ENCODE peak calls at places on chromosomes 13 and 19, in six cellular contexts. W is upper lobe of left lung, U is IMR-90, V is ovary, P is heart left ventricle, G is transverse colon. J is an unnamed sample.

GRCh38 chr13:71806885-71807284 is 60.1 kb downstream of the DACH1 start:
- DNase-seq in W (no peak), U (no peak), V (no peak), P (no peak), G (no peak), J (no peak)

GRCh38 chr19:16326401-16327130 is 1.9 kb downstream of the KLF2 start:
- DNase-seq in W (peak; percentile 31), U (no peak), V (peak; percentile 62), P (peak; percentile 50), G (peak; percentile 55), J (no peak)

GRCh38 chr13:35840991-35841604 is 290.1 kb downstream of the DCLK1 start:
- DNase-seq in W (no peak), U (no peak), V (no peak), P (no peak), G (no peak), J (no peak)

GRCh38 chr19:18062043-18062442 is 24.7 kb downstream of the IL12RB1 start:
- DNase-seq in W (no peak), U (no peak), V (no peak), P (no peak), G (no peak), J (no peak)

GRCh38 chr13:20740021-20740420 is 33.7 kb downstream of the EEF1AKMT1 start:
- DNase-seq in W (no peak), U (no peak), V (no peak), P (no peak), G (no peak), J (no peak)

GRCh38 chr19:11787536-11787935 is 10.8 kb upstream of the ZNF491 start:
- DNase-seq in W (no peak), U (no peak), V (no peak), P (no peak), G (no peak), J (no peak)

GRCh38 chr19:46355234-46355990 is 8.5 kb downstream of the PPP5C start:
- DNase-seq in W (no peak), U (no peak), V (no peak), P (peak; percentile 69), G (no peak), J (no peak)

GRCh38 chr13:43411741-43412140 is 375.0 kb downstream of the ENOX1 start:
- DNase-seq in W (no peak), U (peak; percentile 23), V (peak; percentile 61), P (peak; percentile 60), G (peak; percentile 19), J (no peak)

GRCh38 chr19:47494211-47494547 is 10.2 kb upstream of the KPTN start:
- DNase-seq in W (no peak), U (no peak), V (no peak), P (no peak), G (no peak), J (no peak)

GRCh38 chr13:93847162-93847561 is 620.6 kb downstream of the GPC6 start:
- DNase-seq in W (no peak), U (peak; percentile 93), V (no peak), P (no peak), G (no peak), J (no peak)

GRCh38 chr19:21202865-21203494 is 61.1 kb downstream of the ZNF431 start:
- DNase-seq in W (peak; percentile 28), U (peak; percentile 14), V (no peak), P (no peak), G (no peak), J (no peak)

GRCh38 chr19:902093-902370 is 8.7 kb downstream of the RNU6-9 start:
- DNase-seq in W (no peak), U (no peak), V (no peak), P (no peak), G (no peak), J (no peak)

GRCh38 chr19:901216-902092 is 8.2 kb downstream of the RNU6-9 start:
- DNase-seq in W (no peak), U (no peak), V (no peak), P (no peak), G (no peak), J (no peak)

GRCh38 chr19:899363-900301 is 6.3 kb downstream of the RNU6-9 start:
- DNase-seq in W (no peak), U (no peak), V (no peak), P (no peak), G (no peak), J (no peak)

GRCh38 chr19:898663-899062 is 5.4 kb downstream of the RNU6-9 start:
- DNase-seq in W (no peak), U (no peak), V (no peak), P (no peak), G (no peak), J (no peak)

DNA sequence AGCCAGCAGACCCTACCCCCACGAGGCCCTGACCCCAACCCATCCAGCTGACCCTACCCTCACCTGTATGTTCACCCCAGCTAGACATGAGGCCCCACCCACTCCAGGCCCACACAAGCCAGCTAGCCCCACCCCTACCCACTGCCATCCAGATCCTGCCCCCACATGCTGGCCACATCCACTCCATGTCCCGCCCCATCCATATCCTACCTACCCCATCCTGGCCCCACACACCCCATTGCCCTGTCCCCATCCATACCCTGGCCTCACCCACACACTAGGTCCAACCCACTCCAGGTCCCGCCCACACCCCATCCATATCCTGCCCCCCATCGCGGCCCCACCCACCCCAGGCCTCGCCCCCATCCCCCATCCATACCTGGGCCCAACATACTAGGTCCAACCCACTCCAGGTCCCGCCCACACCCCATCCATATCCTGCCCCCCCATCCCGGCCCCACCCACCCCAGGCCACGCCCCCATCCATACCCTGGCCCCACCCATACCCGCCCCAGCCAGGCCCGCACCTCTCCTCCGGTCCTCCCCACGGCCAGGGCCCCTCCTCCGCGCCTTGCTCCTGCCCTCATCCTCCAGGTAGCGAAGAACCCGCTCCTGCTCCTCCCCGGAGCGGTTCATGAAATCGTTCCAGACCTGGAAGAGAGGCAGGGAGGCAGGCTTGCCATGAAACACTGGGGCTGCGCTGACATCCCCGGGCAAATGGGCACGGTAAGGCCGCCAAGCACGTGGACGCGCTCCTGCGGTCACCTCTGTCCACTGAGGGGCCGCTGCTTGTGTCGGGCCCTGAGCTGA is 7.2 kb downstream of the RNU6-9 start:
- DNase-seq in W (no peak), U (no peak), V (no peak), P (no peak), G (no peak), J (no peak)
- TF ChIP-seq POLR2A in W (no peak), U (no peak), V (no peak), P (no peak), G (no peak), J (no peak)

DNA sequence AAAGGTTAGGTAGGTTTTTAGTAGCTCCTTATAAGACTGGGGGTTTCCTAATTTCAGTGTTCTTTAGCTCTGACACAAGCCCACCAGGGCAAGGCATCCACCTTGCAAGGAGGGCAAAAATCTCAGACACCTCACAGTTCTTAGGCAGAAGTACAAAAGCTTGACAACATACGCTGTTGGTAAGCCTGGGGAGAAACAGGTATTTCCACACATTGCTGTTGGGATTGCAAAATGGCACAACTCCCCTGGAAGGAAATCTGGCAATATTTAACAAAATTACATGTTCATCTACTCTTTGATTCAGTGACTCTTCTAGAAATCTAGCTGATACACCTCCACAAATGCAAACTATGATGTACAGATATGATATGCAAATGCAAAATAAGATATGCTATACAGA is 20.4 kb upstream of the PCCA start:
- DNase-seq in W (no peak), U (no peak), V (no peak), P (no peak), G (no peak), J (no peak)
- H3K4me3 ChIP-seq in W (no peak overlapping the region), U (no peak overlapping the region), V (no peak overlapping the region), P (no peak overlapping the region), G (no peak overlapping the region), J (no peak overlapping the region)

GRCh38 chr13:55714120-55714519 is 1426.6 kb upstream of the PRR20A start:
- DNase-seq in W (no peak), U (no peak), V (no peak), P (no peak), G (no peak), J (no peak)
- H3K4me1 ChIP-seq in W (no peaks in the 10 kb centered on the region), U (no peaks in the 10 kb centered on the region), V (no peaks in the 10 kb centered on the region), P (no peaks in the 10 kb centered on the region), G (no peaks in the 10 kb centered on the region), J (no peaks in the 10 kb centered on the region)

GRCh38 chr13:102591988-102592781 is 4.6 kb upstream of the TPP2 start:
- DNase-seq in W (peak; percentile 76), U (peak; percentile 75), V (peak; percentile 76), P (peak; percentile 74), G (peak; percentile 80), J (peak; percentile 93)
- TF ChIP-seq POLR2A in W (no peak), U (no peak), V (no peak), P (no peak), G (no peak), J (no peak)

GRCh38 chr13:53073711-53074110 is 45.1 kb downstream of the OLFM4 start:
- DNase-seq in W (no peak), U (no peak), V (no peak), P (no peak), G (no peak), J (no peak)

GRCh38 chr13:53069800-53070199 is 41.2 kb downstream of the OLFM4 start:
- DNase-seq in W (no peak), U (no peak), V (no peak), P (no peak), G (no peak), J (no peak)

GRCh38 chr13:53068841-53069520 is 40.4 kb downstream of the OLFM4 start:
- DNase-seq in W (no peak), U (no peak), V (no peak), P (no peak), G (no peak), J (no peak)

GRCh38 chr13:53075356-53076041 is 46.9 kb downstream of the OLFM4 start:
- DNase-seq in W (no peak), U (no peak), V (no peak), P (no peak), G (no peak), J (no peak)

DNA sequence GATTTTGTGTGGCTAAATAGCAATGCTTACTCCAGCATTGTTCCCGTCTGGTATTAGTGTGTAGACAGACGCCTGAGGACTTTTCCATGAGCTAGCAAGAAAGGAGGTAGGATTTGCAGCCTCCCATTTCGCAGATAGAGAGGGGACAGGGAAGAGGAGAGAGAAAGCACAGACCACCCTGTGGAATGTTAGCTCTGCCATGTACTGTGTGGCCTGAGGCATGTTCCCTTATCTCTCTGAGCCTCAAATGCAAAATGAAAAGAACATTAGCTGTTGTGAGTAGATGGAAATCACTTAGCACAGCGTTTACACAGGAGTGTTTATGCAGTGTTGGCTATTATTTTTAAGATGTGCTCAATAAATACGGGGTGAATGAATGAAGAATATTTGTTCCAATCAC is 45.5 kb downstream of the OLFM4 start:
- DNase-seq in W (no peak), U (no peak), V (no peak), P (no peak), G (no peak), J (no peak)
- H3K4me3 ChIP-seq in W (no peak overlapping the region), U (no peak overlapping the region), V (no peak overlapping the region), P (no peak overlapping the region), G (no peak overlapping the region), J (no peak overlapping the region)

J was measured in vagina.